ENCODE peak calls at places on chromosomes 13 and 19, in four cellular contexts. S is T-helper 9 cell, Z is mammary epithelial cell, H is right lobe of liver. T is an unnamed sample.
A peak's percentile ranks its signal among the peaks of the same experiment; 100 is the strongest.

GRCh38 chr13:52980695-52981094 is 47.9 kb upstream of the OLFM4 start:
- DNase-seq in H (no peak), Z (peak; percentile 28), S (no peak), T (no peak)

GRCh38 chr13:29569253-29570057 is 26.0 kb downstream of the SLC7A1 start:
- DNase-seq in H (peak; percentile 46), S (no peak), Z (no peak), T (peak; percentile 48)

GRCh38 chr13:43387880-43388279 is 364.5 kb downstream of the DNAJC15 start:
- DNase-seq in H (no peak), Z (no peak), S (no peak), T (no peak)

GRCh38 chr13:19864018-19864338 is 529 bp upstream of the ZMYM5 start:
- DNase-seq in S (peak; percentile 44), Z (no peak), H (peak; percentile 73), T (peak; percentile 74)

GRCh38 chr13:52010890-52011689 is at the start of gene ATP7B:
- DNase-seq in S (peak; percentile 12), Z (no peak), H (peak; percentile 53), T (peak; percentile 28)

GRCh38 chr13:52846567-52847321 is 1.7 kb downstream of the PCDH8 start:
- DNase-seq in H (peak; percentile 31), Z (peak; percentile 21), S (no peak), T (no peak)

GRCh38 chr13:51244637-51245405 is 22.6 kb downstream of the FAM124A start:
- DNase-seq in Z (no peak), S (no peak), H (no peak), T (no peak)

GRCh38 chr13:24842533-24843278 is 78.7 kb downstream of the RNF17 start:
- DNase-seq in Z (peak; percentile 43), H (no peak), S (no peak), T (no peak)

GRCh38 chr13:25034173-25034572 is 61.8 kb upstream of the PABPC3 start:
- DNase-seq in Z (no peak), H (no peak), S (no peak), T (no peak)

GRCh38 chr19:6071103-6071485 is 39.2 kb downstream of the RFX2 start:
- DNase-seq in S (no peak), H (no peak), Z (no peak), T (no peak)

GRCh38 chr19:54481326-54481930 is 8.3 kb upstream of the CDC42EP5 start:
- DNase-seq in Z (peak; percentile 22), H (no peak), S (peak; percentile 32), T (peak; percentile 49)

GRCh38 chr19:17389957-17390664 is 3.9 kb downstream of the CCDC194 start:
- DNase-seq in Z (no peak), S (no peak), H (no peak), T (no peak)

GRCh38 chr19:13835791-13836723 is 40.8 kb downstream of the ZSWIM4 start:
- DNase-seq in H (peak; percentile 55), S (no peak), Z (no peak), T (no peak)

GRCh38 chr13:20851844-20852402 is 50.6 kb downstream of the XPO4 start:
- DNase-seq in S (no peak), Z (no peak), H (no peak), T (no peak)

GRCh38 chr13:100561599-100562204 is 26.9 kb downstream of the GGACT start:
- DNase-seq in S (no peak), Z (no peak), H (peak; percentile 46), T (no peak)

GRCh38 chr19:16896098-16896912 is 7.5 kb downstream of the F2RL3 start:
- DNase-seq in S (no peak), Z (no peak), H (no peak), T (no peak)

GRCh38 chr13:60356970-60357369 is 40.0 kb upstream of the TDRD3 start:
- DNase-seq in S (no peak), Z (no peak), H (no peak), T (no peak)

GRCh38 chr19:45250832-45251451 is at the start of gene MARK4:
- DNase-seq in Z (peak; percentile 61), S (peak; percentile 55), H (peak; percentile 66), T (peak; percentile 70)

GRCh38 chr19:39270091-39270871 is 2.1 kb downstream of the IFNL2 start:
- DNase-seq in S (no peak), Z (no peak), H (no peak), T (no peak)

GRCh38 chr13:23608704-23609413 is 38.6 kb downstream of the TNFRSF19 start:
- DNase-seq in H (peak; percentile 47), Z (no peak), S (no peak), T (peak; percentile 81)

GRCh38 chr13:35953537-35954206 is 177.5 kb downstream of the DCLK1 start:
- DNase-seq in Z (peak; percentile 38), S (no peak), H (no peak), T (peak; percentile 87)

GRCh38 chr13:20590568-20590967 is 23.6 kb downstream of the IFT88 start:
- DNase-seq in H (no peak), S (no peak), Z (no peak), T (no peak)

GRCh38 chr13:66665991-66666390 is 564.1 kb downstream of the PCDH9 start:
- DNase-seq in S (no peak), Z (peak; percentile 79), H (no peak), T (peak; percentile 96)

GRCh38 chr13:96822900-96823299 is 171.4 kb downstream of the OXGR1 start:
- DNase-seq in S (no peak), Z (peak; percentile 21), H (no peak), T (peak; percentile 70)

GRCh38 chr19:56273563-56274117 is 1.1 kb downstream of the EDDM13 start:
- DNase-seq in H (no peak), S (no peak), Z (peak; percentile 35), T (no peak)

GRCh38 chr19:54790711-54791110 is 12.7 kb upstream of the KIR2DL4 start:
- DNase-seq in S (no peak), Z (no peak), H (no peak), T (no peak)

GRCh38 chr19:14561249-14561648 is 10.6 kb downstream of the NDUFB7 start:
- DNase-seq in H (no peak), Z (no peak), S (no peak), T (no peak)

T was measured in BE2C.